ENCODE peak calls at places on chromosome X, in ten cellular contexts. O is right lobe of liver; X is psoas muscle; R is thyroid gland; C is colonic mucosa; H is A673; U is lung; W is IMR-90; Z is transverse colon; F is effector memory CD4-positive, alpha-beta T cell. S is an unnamed sample.
A peak's percentile ranks its signal among the peaks of the same experiment; 100 is the strongest.

GRCh38 chrX:11341274-11342256 is 48.4 kb downstream of the AMELX start:
- DNase-seq in O (peak; percentile 75), X (peak; percentile 64), R (peak; percentile 17), C (peak; percentile 30), H (peak; percentile 49), U (peak; percentile 56), W (peak; percentile 79), Z (peak; percentile 31), F (no peak), S (no peak)

GRCh38 chrX:141791856-141792255 is 46.3 kb upstream of the MAGEC3 start:
- DNase-seq in O (no peak), X (no peak), R (no peak), C (no peak), H (no peak), U (no peak), W (no peak), Z (no peak), F (no peak), S (no peak)

GRCh38 chrX:140034916-140035315 is 69.6 kb upstream of the CXorf66 start:
- DNase-seq in O (no peak), X (no peak), R (no peak), C (no peak), H (peak; percentile 56), U (no peak), W (no peak), Z (no peak), F (no peak), S (peak; percentile 24)

GRCh38 chrX:140504371-140505324 is at the start of gene SOX3:
- DNase-seq in O (no peak), X (no peak), R (no peak), C (no peak), H (no peak), U (no peak), W (no peak), Z (no peak), F (no peak), S (no peak)

GRCh38 chrX:48702032-48702431 is 5.5 kb downstream of the SUV39H1 start:
- DNase-seq in O (no peak), X (no peak), R (no peak), C (no peak), H (no peak), U (no peak), W (no peak), Z (no peak), F (no peak), S (no peak)

GRCh38 chrX:154051210-154051810 is 31.6 kb upstream of the IRAK1 start:
- DNase-seq in O (peak; percentile 61), X (peak; percentile 73), R (peak; percentile 77), C (peak; percentile 86), H (peak; percentile 66), U (peak; percentile 68), W (peak; percentile 59), Z (peak; percentile 81), F (peak; percentile 28), S (peak; percentile 47)

GRCh38 chrX:48794993-48795501 is 6.8 kb upstream of the HDAC6 start:
- DNase-seq in O (no peak), X (no peak), R (no peak), C (no peak), H (no peak), U (peak; percentile 60), W (peak; percentile 47), Z (no peak), F (no peak), S (no peak)

GRCh38 chrX:24846551-24847170 is 152.9 kb downstream of the POLA1 start:
- DNase-seq in O (no peak), X (no peak), R (no peak), C (no peak), H (peak; percentile 59), U (no peak), W (peak; percentile 40), Z (no peak), F (no peak), S (no peak)

GRCh38 chrX:111652719-111653118 is 28.3 kb upstream of the ALG13 start:
- DNase-seq in O (no peak), X (no peak), R (no peak), C (no peak), H (no peak), U (no peak), W (no peak), Z (no peak), F (no peak), S (peak; percentile 46)

GRCh38 chrX:20372533-20372932 is 105.8 kb upstream of the RPS6KA3 start:
- DNase-seq in O (no peak), X (no peak), R (no peak), C (no peak), H (no peak), U (no peak), W (no peak), Z (no peak), F (no peak), S (no peak)

GRCh38 chrX:154731203-154731602 is 19.7 kb downstream of the GAB3 start:
- DNase-seq in O (no peak), X (no peak), R (no peak), C (no peak), H (no peak), U (no peak), W (no peak), Z (no peak), F (no peak), S (no peak)

GRCh38 chrX:23515028-23515427 is 152.3 kb upstream of the PRDX4 start:
- DNase-seq in O (no peak), X (no peak), R (no peak), C (no peak), H (no peak), U (no peak), W (no peak), Z (no peak), F (no peak), S (no peak)

GRCh38 chrX:71606536-71607216 is 11.6 kb downstream of the CXCR3 start:
- DNase-seq in O (no peak), X (no peak), R (no peak), C (no peak), H (peak; percentile 53), U (no peak), W (no peak), Z (no peak), F (no peak), S (no peak)

GRCh38 chrX:70172964-70173363 is 4.3 kb upstream of the DGAT2L6 start:
- DNase-seq in O (no peak), X (no peak), R (no peak), C (no peak), H (no peak), U (no peak), W (no peak), Z (no peak), F (no peak), S (no peak)

GRCh38 chrX:70172226-70172625 is 5.1 kb upstream of the DGAT2L6 start:
- DNase-seq in O (no peak), X (no peak), R (no peak), C (no peak), H (peak; percentile 21), U (no peak), W (peak; percentile 29), Z (no peak), F (no peak), S (no peak)

GRCh38 chrX:70174754-70175153 is 2.5 kb upstream of the DGAT2L6 start:
- DNase-seq in O (no peak), X (no peak), R (no peak), C (no peak), H (no peak), U (no peak), W (peak; percentile 41), Z (no peak), F (no peak), S (no peak)

GRCh38 chrX:70169281-70169680 is 8.0 kb upstream of the DGAT2L6 start:
- DNase-seq in O (no peak), X (no peak), R (no peak), C (no peak), H (no peak), U (no peak), W (no peak), Z (no peak), F (no peak), S (peak; percentile 61)

GRCh38 chrX:70171636-70172035 is 5.6 kb upstream of the DGAT2L6 start:
- DNase-seq in O (no peak), X (no peak), R (no peak), C (no peak), H (no peak), U (no peak), W (peak; percentile 21), Z (no peak), F (no peak), S (no peak)
- H3K4me1 ChIP-seq in O (no peaks in the 10 kb centered on the region), X (no peaks in the 10 kb centered on the region), R (peaks cover 6% of the 10 kb centered on the region), C (no peaks in the 10 kb centered on the region), H (peaks cover 5% of the 10 kb centered on the region), U (no peaks in the 10 kb centered on the region), W (peaks cover 22% of the 10 kb centered on the region), Z (no peaks in the 10 kb centered on the region), F (no peaks in the 10 kb centered on the region), S (peaks cover 18% of the 10 kb centered on the region)

GRCh38 chrX:32448320-32448719 is 763.0 kb downstream of the DMD start:
- DNase-seq in O (no peak), X (no peak), R (no peak), C (no peak), H (no peak), U (no peak), W (no peak), Z (no peak), F (no peak), S (no peak)
- H3K4me1 ChIP-seq in O (no peaks in the 10 kb centered on the region), X (no peaks in the 10 kb centered on the region), R (no peaks in the 10 kb centered on the region), C (no peaks in the 10 kb centered on the region), H (no peaks in the 10 kb centered on the region), U (no peaks in the 10 kb centered on the region), W (no peaks in the 10 kb centered on the region), Z (no peaks in the 10 kb centered on the region), F (no peaks in the 10 kb centered on the region), S (no peaks in the 10 kb centered on the region)

DNA sequence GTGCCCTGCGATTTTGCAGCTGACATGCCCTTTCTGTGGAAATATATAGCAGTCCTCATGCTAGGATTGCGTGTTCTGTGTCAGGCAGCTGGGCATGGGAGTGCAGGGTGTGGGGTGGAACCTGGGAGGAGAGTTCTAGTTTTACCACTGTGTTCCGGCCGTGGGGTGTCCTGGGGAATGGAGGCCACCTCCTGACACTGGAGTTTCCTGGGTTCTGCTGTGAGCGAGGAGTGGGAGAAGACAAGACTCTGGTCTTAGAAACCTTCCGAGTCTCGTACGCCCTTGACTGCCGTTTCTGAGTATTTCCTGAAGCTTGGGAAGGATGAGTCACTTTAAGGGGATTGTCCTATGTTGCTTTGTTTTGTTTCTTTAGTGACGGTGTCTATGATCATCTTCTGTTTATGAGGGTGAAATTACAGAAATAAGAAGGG is 19.0 kb downstream of the CD99 start:
- DNase-seq in O (no peak), X (no peak), R (no peak), C (no peak), H (peak; percentile 87), U (no peak), W (peak; percentile 88), Z (peak; percentile 26), F (no peak), S (no peak)
- H3K4me1 ChIP-seq in O (peaks cover 3% of the 10 kb centered on the region), X (peaks cover 42% of the 10 kb centered on the region), R (peaks cover 16% of the 10 kb centered on the region), C (peaks cover 5% of the 10 kb centered on the region), H (peaks cover 87% of the 10 kb centered on the region), U (peaks cover 38% of the 10 kb centered on the region), W (peaks cover 23% of the 10 kb centered on the region), Z (peaks cover 67% of the 10 kb centered on the region), F (peaks cover 45% of the 10 kb centered on the region), S (peaks cover 11% of the 10 kb centered on the region)

DNA sequence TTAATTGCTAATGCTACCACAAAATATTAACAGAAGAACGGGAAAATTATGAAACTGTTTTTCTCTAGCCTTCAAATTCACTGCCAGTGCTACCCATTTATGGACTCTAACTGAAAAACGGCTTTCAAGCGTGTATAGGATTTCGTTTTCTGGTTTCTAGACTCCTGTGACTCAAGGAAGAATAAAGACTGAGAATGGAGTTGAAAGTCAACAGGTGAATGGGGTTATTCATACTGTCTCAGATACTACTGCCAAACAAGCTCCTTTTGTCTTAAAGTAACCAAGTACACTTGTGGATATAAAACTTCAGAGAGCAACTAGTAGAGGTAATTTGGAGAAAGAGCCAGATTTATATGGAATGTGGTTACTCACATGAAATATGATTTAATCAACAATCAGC is 251.1 kb upstream of the ITM2A start:
- DNase-seq in O (no peak), X (no peak), R (no peak), C (no peak), H (no peak), U (no peak), W (no peak), Z (no peak), F (no peak), S (no peak)
- H3K4me1 ChIP-seq in O (no peaks in the 10 kb centered on the region), X (no peaks in the 10 kb centered on the region), R (no peaks in the 10 kb centered on the region), C (no peaks in the 10 kb centered on the region), H (no peaks in the 10 kb centered on the region), U (no peaks in the 10 kb centered on the region), W (no peaks in the 10 kb centered on the region), Z (no peaks in the 10 kb centered on the region), F (no peaks in the 10 kb centered on the region), S (no peaks in the 10 kb centered on the region)

S was measured in SJCRH30.